ENCODE peak calls at places on chromosomes 5 and 9, in four cellular contexts. R is endothelial cell of umbilical vein, V is left ventricle myocardium inferior, F is cardiac muscle cell. C is an unnamed sample.

GRCh38 chr5:172816887-172817418 is 17.1 kb upstream of the ERGIC1 start:
- DNase-seq in F (peak; percentile 52), V (no peak), R (no peak), C (no peak)

GRCh38 chr5:43664641-43665040 is 61.7 kb downstream of the NNT start:
- DNase-seq in F (no peak), R (no peak), V (no peak), C (no peak)

GRCh38 chr9:106127771-106128170 is 433.4 kb downstream of the TMEM38B start:
- DNase-seq in V (no peak), R (no peak), F (no peak), C (no peak)

GRCh38 chr9:108468364-108468763 is 387.4 kb downstream of the ACTL7B start:
- DNase-seq in F (peak; percentile 41), V (no peak), R (peak; percentile 36), C (peak; percentile 54)

GRCh38 chr9:18629136-18629535 is 155.2 kb downstream of the ADAMTSL1 start:
- DNase-seq in R (peak; percentile 87), F (no peak), V (no peak), C (no peak)

GRCh38 chr5:81971086-81971693 is 633 bp upstream of the ATG10 start:
- DNase-seq in F (peak; percentile 34), R (no peak), V (no peak), C (peak; percentile 58)

GRCh38 chr5:132003170-132003744 is 8.2 kb downstream of the ACSL6 start:
- DNase-seq in V (peak; percentile 41), R (no peak), F (peak; percentile 51), C (peak; percentile 48)

GRCh38 chr5:147878066-147878748 is at the start of gene SCGB3A2:
- DNase-seq in F (no peak), R (no peak), V (no peak), C (no peak)

GRCh38 chr9:118563677-118564076 is 805.6 kb downstream of the BRINP1 start:
- DNase-seq in R (no peak), V (no peak), F (no peak), C (no peak)

GRCh38 chr9:89505795-89506385 is 8.0 kb upstream of the SEMA4D start:
- DNase-seq in V (no peak), R (peak; percentile 25), F (peak; percentile 8), C (no peak)
- H3K4me1 ChIP-seq in V (peaks cover 10% of the 10 kb centered on the region), R (no peaks in the 10 kb centered on the region), F (peaks cover 29% of the 10 kb centered on the region), C (no peaks in the 10 kb centered on the region)

DNA sequence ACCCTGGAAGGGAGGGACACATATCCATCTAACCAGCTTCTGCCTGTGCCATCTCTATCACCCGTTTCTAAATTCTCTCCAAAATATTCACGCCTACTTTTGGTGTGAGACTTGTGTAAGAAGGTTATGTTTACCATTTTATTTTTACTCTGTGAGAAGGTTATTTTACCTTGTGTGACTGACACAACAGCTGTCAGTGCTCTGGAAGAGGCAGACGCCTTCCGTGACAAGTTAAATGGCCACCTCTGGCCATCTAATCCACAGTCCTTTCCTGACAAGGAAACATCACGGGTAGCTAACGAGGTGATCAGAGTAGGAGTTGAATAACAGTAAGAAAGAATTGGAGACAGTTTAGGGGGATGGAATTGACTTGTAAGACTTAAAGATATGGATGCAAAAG is 443.8 kb upstream of the PIK3R1 start:
- DNase-seq in F (no peak), R (no peak), V (no peak), C (no peak)
- H3K27ac ChIP-seq in F (no peak overlapping the region), R (no peak overlapping the region), V (no peak overlapping the region), C (no peak overlapping the region)

DNA sequence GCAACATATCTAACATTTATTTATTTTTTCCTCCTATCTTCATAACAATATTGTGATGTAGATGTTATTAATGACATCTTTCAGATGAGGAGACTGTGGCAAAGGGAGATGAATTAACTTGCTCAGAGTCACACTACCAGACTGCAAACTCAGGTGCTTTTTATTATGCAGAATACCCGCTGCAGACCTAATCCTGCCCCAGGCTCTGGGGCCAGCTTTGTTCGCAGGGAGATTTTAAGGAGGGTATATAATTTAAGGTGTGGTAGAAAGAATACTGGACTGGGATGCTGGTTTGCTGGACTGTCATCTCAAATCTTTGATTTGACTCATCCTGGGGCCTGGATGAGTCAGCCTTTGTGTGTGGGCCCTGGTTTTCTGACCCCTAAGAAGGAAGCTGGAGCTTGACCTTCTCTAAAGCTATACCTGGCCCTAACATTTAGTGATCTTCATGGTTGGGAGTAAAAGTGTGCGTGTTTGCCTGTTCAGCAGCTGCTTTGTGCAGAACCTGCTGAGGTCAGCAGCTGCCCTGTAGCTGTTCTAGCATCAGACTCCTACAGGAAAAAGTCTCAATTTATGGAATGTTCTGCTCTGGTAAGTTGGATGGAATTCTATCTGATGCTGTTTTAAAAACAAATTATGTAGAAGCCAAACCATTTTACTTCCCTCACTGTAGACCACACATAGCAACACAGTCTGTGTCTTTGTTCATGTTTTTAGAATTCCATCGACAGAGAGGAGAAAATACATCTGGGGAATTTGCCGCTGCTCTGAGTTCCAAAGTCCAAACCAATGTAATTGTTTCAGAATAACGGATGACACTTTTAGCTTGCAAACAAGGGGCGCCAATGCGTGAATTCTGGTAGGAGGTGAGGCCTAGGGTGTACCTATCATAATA is 4.5 kb downstream of the SLC36A1 start:
- DNase-seq in R (no peak), V (no peak), F (peak; percentile 13), C (no peak)
- H3K4me1 ChIP-seq in R (peaks cover 12% of the 10 kb centered on the region), V (peaks cover 22% of the 10 kb centered on the region), F (peaks cover 15% of the 10 kb centered on the region), C (peaks cover 3% of the 10 kb centered on the region)

GRCh38 chr9:100227636-100228035 is 125.1 kb downstream of the TEX10 start:
- DNase-seq in R (no peak), F (no peak), V (no peak), C (no peak)

GRCh38 chr9:100222674-100223073 is 123.6 kb downstream of the INVS start:
- DNase-seq in F (peak; percentile 59), V (no peak), R (peak; percentile 53), C (no peak)

GRCh38 chr9:100229561-100229960 is 123.2 kb downstream of the TEX10 start:
- DNase-seq in R (no peak), F (no peak), V (no peak), C (no peak)

GRCh38 chr9:100229136-100229535 is 123.6 kb downstream of the TEX10 start:
- DNase-seq in F (no peak), R (no peak), V (no peak), C (no peak)

DNA sequence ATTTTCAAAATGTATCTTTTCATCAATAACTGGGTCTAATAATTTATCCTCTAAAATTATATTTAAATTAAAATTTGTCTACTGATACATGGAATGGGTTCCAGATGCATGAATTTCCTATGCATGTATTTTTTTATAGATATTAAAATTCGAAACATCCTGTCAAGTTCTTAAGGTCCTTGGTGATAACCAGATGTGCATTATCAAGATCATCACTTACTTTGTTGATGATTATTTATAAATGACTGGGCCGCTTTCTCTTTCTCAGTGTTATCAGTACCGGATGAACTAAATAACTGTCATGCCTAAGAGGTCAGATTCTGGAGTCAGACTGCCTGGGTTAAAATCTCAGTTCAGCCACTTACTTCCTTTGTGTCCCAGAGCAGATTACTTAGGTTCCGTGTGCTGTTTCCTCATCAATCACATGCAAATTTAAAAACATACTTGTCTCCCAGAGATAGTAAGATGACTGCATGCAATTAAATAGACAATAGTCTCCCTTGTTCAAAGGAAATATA is 124.3 kb downstream of the TEX10 start:
- DNase-seq in V (no peak), R (no peak), F (no peak), C (no peak)
- H3K27ac ChIP-seq in V (no peak overlapping the region), R (no peak overlapping the region), F (no peak overlapping the region), C (no peak overlapping the region)

GRCh38 chr5:39151731-39152130 is 67.6 kb downstream of the FYB1 start:
- DNase-seq in V (no peak), R (no peak), F (no peak), C (no peak)

GRCh38 chr5:39146831-39147540 is 72.4 kb downstream of the FYB1 start:
- DNase-seq in V (no peak), R (no peak), F (no peak), C (no peak)

GRCh38 chr5:39149966-39150365 is 69.4 kb downstream of the FYB1 start:
- DNase-seq in F (no peak), R (no peak), V (no peak), C (no peak)

GRCh38 chr5:39148983-39149534 is 70.3 kb downstream of the FYB1 start:
- DNase-seq in V (no peak), R (peak; percentile 77), F (peak; percentile 33), C (no peak)
- H3K4me1 ChIP-seq in V (peaks cover 8% of the 10 kb centered on the region), R (peaks cover 10% of the 10 kb centered on the region), F (peaks cover 8% of the 10 kb centered on the region), C (no peaks in the 10 kb centered on the region)